ENCODE peak calls at places on chromosomes 13 and 19, in five cellular contexts. Z is RWPE1, I is heart right ventricle, J is mesendoderm, U is Peyer's patch. B is an unnamed sample.

GRCh38 chr13:90518398-90518797 is 829.1 kb upstream of the MIR17HG start:
- DNase-seq in Z (no peak), U (no peak), J (no peak), I (no peak), B (no peak)

GRCh38 chr13:74287672-74288169 is 153.5 kb upstream of the KLF12 start:
- DNase-seq in I (peak), Z (peak), J (peak), U (peak), B (peak)

GRCh38 chr13:78632956-78633355 is 26.0 kb downstream of the OBI1 start:
- DNase-seq in Z (no peak), I (no peak), U (no peak), J (no peak), B (no peak)

GRCh38 chr19:13024958-13025653 is 29.8 kb downstream of the NFIX start:
- DNase-seq in J (peak), U (no peak), Z (no peak), I (no peak), B (no peak)

GRCh38 chr19:4624733-4625362 is 14.5 kb upstream of the TNFAIP8L1 start:
- DNase-seq in U (no peak), Z (no peak), I (no peak), J (peak), B (no peak)

GRCh38 chr13:25114220-25114619 is 18.3 kb downstream of the PABPC3 start:
- DNase-seq in U (peak), J (peak), Z (peak), I (peak), B (peak)

GRCh38 chr19:41844601-41845000 is at the start of gene LYPD4:
- DNase-seq in U (no peak), J (no peak), Z (no peak), I (no peak), B (no peak)

GRCh38 chr19:4976412-4977298 is 7.7 kb downstream of the KDM4B start:
- DNase-seq in U (peak), Z (peak), J (peak), I (peak), B (no peak)

GRCh38 chr13:83190020-83190419 is 692.3 kb downstream of the SLITRK1 start:
- DNase-seq in Z (no peak), J (no peak), I (no peak), U (no peak), B (no peak)

GRCh38 chr19:12090807-12091206 is 26.3 kb downstream of the ZNF844 start:
- DNase-seq in U (peak), J (peak), Z (no peak), I (peak), B (peak)

GRCh38 chr13:58919551-58919950 is 1244.2 kb downstream of the DIAPH3 start:
- DNase-seq in U (no peak), J (no peak), I (no peak), Z (no peak), B (no peak)

GRCh38 chr13:57631607-57632275 is at the start of gene PCDH17:
- DNase-seq in J (peak), I (peak), Z (peak), U (no peak), B (no peak)

GRCh38 chr13:100493418-100493817 is 95.2 kb downstream of the GGACT start:
- DNase-seq in Z (no peak), I (no peak), U (no peak), J (no peak), B (no peak)

GRCh38 chr19:17209126-17210036 is 5.8 kb upstream of the USE1 start:
- DNase-seq in U (peak), Z (peak), J (peak), I (no peak), B (peak)

GRCh38 chr13:105969761-105970160 is 565.7 kb downstream of the EFNB2 start:
- DNase-seq in I (no peak), J (no peak), U (no peak), Z (peak), B (no peak)

GRCh38 chr13:50283017-50283416 is 267.8 kb downstream of the KCNRG start:
- DNase-seq in J (no peak), Z (no peak), U (no peak), I (no peak), B (no peak)

GRCh38 chr13:41565221-41565620 is 107.9 kb downstream of the RGCC start:
- DNase-seq in I (no peak), Z (no peak), J (no peak), U (no peak), B (no peak)

GRCh38 chr13:59371229-59371628 is 792.5 kb downstream of the DIAPH3 start:
- DNase-seq in U (no peak), Z (no peak), I (no peak), J (no peak), B (no peak)

GRCh38 chr13:80584785-80585184 is 243.9 kb upstream of the SPRY2 start:
- DNase-seq in Z (no peak), J (no peak), I (no peak), U (no peak), B (no peak)

GRCh38 chr19:29812080-29812880 is 489 bp downstream of the CCNE1 start:
- DNase-seq in U (no peak), J (no peak), I (peak), Z (no peak), B (no peak)

GRCh38 chr19:3136684-3137055 is 837 bp downstream of the GNA15 start:
- DNase-seq in J (no peak), Z (peak), U (no peak), I (no peak), B (no peak)

GRCh38 chr19:3135961-3136683 is at the start of gene GNA15:
- DNase-seq in J (no peak), Z (peak), U (no peak), I (peak), B (peak)

GRCh38 chr19:3131168-3131567 is 4.7 kb upstream of the GNA15 start:
- DNase-seq in Z (no peak), J (no peak), I (no peak), U (no peak), B (no peak)

GRCh38 chr19:3133793-3134116 is 2.1 kb upstream of the GNA15 start:
- DNase-seq in I (no peak), Z (no peak), U (no peak), J (no peak), B (no peak)

DNA sequence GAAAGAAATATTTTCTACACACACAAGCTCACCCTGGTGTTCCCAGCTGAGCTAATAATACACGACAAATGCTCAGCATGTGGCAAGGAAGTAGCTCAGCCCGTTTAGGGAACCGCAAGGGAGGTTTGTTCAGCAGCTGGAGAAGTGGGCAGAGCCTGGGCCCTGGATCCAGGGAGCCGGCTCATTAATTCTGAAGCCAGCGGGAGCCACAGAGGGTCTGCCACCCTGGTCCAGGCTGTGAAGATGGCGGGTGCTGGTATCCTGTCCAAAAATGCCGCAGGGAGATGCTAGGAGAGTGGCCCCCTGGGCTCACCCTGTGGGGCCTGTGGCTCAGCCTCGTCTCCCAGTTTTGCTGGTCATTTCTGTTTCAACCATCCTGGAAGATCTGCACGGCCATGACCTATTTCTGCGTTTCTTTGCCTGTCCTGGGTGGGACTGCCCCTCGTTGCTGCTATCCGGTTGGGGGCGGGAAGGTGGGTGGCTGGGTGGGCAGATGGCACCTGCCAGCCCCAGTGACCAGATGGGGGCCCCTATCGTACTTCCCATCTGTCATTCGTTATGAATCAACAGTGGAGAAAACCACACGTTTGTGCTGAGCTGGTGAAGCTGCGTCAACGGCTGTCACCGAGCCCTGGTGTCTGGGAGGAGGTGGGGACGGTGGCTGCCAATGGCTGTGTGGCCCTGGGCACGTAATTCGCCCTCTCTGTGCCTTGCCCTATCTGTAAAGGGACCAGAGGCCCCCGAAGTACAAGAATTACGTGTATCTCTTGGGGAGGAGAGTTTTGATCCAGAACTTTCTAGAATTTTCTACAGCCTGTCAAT is 2.7 kb upstream of the GNA15 start:
- DNase-seq in Z (no peak), I (peak), U (peak), J (no peak), B (peak)
- H3K27ac ChIP-seq in Z (peak), I (peak), U (no peak), J (no peak), B (peak)

GRCh38 chr19:35037716-35038622 is 3.6 kb upstream of the HPN start:
- DNase-seq in U (peak), I (no peak), Z (no peak), J (no peak), B (no peak)
- H3K27ac ChIP-seq in U (no peak), I (peak), Z (no peak), J (no peak), B (no peak)

GRCh38 chr19:28601723-28602440 is 611.1 kb downstream of the UQCRFS1 start:
- DNase-seq in J (no peak), Z (no peak), U (no peak), I (no peak), B (no peak)

GRCh38 chr19:28603453-28603852 is 609.5 kb downstream of the UQCRFS1 start:
- DNase-seq in J (no peak), I (no peak), Z (no peak), U (no peak), B (no peak)

GRCh38 chr19:28605501-28606268 is 607.3 kb downstream of the UQCRFS1 start:
- DNase-seq in Z (no peak), I (no peak), U (no peak), J (no peak), B (no peak)

GRCh38 chr19:28606269-28607032 is 606.5 kb downstream of the UQCRFS1 start:
- DNase-seq in U (no peak), J (no peak), I (no peak), Z (no peak), B (no peak)

DNA sequence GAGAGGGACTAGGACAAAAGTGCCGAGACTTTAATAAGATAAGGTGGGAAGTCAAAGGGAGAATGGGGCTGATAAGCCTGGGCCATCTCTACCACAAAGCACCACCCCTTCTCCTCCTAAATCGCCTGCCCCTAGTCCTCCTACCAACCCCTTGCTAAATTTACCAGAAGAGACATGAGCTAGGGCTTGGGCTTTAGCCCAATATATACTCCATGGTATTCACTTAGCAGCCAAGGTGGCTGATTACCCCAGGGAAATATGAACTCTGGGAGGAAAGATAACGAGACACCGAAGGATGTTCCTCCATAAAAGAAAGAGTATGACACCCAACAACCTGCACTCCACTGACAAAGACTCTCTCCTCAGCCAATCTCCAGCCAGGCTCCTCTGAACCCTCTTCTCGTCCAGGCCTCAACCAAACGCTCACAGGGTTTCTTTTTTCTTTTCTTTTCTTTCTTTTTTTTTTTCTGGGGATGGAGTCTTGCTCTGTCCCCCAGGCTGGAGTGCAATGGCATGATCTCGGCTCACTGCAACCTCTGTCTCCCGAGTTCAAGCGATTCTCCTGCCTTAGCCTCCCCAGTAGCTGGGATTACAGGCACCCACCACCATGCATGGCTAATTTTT is 610.2 kb downstream of the UQCRFS1 start:
- DNase-seq in J (peak), Z (no peak), I (no peak), U (no peak), B (no peak)
- H3K27ac ChIP-seq in J (no peak), Z (no peak), I (no peak), U (no peak), B (no peak)

GRCh38 chr19:55141696-55142095 is 7.3 kb downstream of the TNNT1 start:
- DNase-seq in U (no peak), I (no peak), Z (no peak), J (no peak), B (no peak)
- H3K27ac ChIP-seq in U (no peak), I (peak), Z (peak), J (no peak), B (no peak)

DNA sequence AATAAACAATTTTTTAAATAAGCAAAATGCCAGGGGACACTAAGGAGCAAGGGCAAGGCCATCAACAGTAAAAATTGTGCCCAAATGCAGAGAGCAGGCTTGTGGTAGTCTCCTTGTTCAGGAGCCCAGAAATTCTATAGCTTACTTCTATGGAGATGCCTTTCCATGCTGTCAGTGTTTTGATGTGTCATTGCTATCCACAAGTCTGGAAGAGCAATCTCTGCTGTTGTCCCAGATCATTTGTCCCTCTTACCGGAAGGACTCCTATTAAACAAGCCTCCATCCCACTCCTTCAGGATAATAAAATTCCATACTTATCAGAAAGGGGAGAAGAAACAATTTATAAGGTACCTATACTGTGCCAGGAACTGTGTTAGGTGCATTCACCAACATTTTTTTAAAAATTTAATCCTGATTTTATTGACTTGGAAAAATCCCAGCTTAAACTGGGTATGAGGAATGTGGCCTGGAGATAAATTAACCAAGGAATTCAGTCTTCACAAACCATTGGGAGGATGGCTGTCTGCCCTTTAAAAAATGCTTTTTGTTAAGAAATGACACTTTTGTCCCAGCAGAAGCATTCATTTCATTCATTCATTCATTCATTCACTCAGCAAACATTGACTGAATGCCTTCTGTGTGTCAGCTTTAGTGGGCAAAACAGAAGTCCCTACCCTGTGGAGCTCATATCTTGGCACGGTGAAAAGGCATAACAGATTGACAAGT is 26.8 kb upstream of the CYSLTR2 start:
- DNase-seq in I (no peak), J (no peak), U (no peak), Z (no peak), B (no peak)
- H3K27ac ChIP-seq in I (peak), J (no peak), U (no peak), Z (no peak), B (no peak)

DNA sequence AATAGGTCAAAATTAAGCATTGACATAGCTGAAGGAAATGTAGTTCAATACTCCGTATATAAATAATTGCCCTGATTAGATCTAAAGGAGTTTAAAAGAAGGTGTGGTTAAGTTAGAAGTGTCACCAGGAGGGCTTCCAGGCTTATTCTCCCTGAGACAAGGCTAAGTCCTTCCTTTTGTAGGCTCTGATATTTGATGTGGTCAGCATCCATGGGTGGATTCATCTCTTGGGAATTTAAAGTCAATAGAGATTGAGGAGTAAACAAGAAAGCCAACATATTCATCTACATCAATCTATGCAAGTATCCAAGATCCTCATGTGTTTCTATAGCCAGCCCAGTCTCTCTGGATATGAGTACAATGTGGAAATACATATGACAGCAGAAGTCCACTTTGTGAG is 76.8 kb downstream of the KCTD12 start:
- DNase-seq in J (no peak), U (no peak), I (no peak), Z (no peak), B (no peak)
- H3K27ac ChIP-seq in J (no peak), U (no peak), I (peak), Z (no peak), B (no peak)

DNA sequence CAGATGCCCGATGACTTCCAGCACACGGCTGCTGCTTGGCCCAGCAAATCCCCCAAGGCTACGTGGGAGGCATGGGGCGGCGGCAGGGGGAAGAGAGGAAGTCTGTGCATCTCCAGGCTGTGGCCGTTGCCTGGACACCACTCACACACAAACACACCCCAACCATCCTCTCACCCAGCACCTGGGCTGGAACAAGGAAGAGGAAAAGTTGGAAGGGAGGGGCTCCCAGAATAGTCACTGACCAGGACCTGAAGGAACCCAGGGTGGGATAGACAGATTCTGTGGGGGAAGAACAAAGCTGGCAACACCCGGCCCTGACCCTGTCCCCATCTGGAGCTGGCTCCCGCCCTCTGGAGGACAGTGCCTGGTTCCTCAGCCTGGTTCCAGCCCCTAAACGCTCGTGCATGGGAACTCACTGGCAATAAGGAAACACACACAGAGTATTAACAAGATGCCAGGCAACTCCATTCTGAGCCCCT is 11.2 kb downstream of the PPP6R1 start:
- DNase-seq in Z (peak), U (no peak), J (peak), I (peak), B (no peak)
- H3K27ac ChIP-seq in Z (peak), U (no peak), J (no peak), I (peak), B (no peak)

B was measured in CD4-positive, CD25-positive, alpha-beta regulatory T cell.